ENCODE peak calls at places on chromosome 12, in ten cellular contexts. R is NCI-H2081; I is activated T-helper 9 cell treated with anti-CD3 and anti-CD28 coated beads, Interleukin-2, amount 50 U/mL, for 16 hours; E is KG1; X is SHP77; S is pancreas; W is activated CD4-positive, alpha-beta memory T cell treated with anti-CD3 and anti-CD28 coated beads, Interleukin-2, amount 10 ng/mL, durations not matched to agents 7 days and 5 days; D is activated T-cell treated with anti-CD3 and anti-CD28 coated beads for 24 hours; V is iPS-NIHi11; C is amygdala. O is an unnamed sample.

GRCh38 chr12:52627395-52628110 is 9.2 kb upstream of the KRT73 start:
- DNase-seq in R (no peak), W (peak; percentile 6), I (no peak), V (no peak), D (no peak), X (no peak), S (no peak), E (no peak), C (no peak), O (no peak)

GRCh38 chr12:55797068-55797467 is 20.5 kb downstream of the SARNP start:
- DNase-seq in X (peak; percentile 16), W (no peak), C (peak; percentile 44), V (peak; percentile 39), D (no peak), S (no peak), E (no peak), R (peak; percentile 36), I (no peak), O (peak; percentile 53)

GRCh38 chr12:54689984-54690383 is 41.8 kb upstream of the DCD start:
- DNase-seq in D (no peak), R (no peak), V (peak; percentile 54), E (no peak), C (no peak), W (no peak), S (no peak), X (no peak), I (no peak), O (peak; percentile 15)

GRCh38 chr12:226401-226800 is 12.4 kb upstream of the SLC6A12 start:
- DNase-seq in W (no peak), D (no peak), V (no peak), R (no peak), I (no peak), E (no peak), C (no peak), X (no peak), S (no peak), O (no peak)

GRCh38 chr12:109714141-109714912 is 702 bp downstream of the FAM222A start:
- DNase-seq in C (peak; percentile 33), I (peak; percentile 46), R (peak; percentile 54), W (peak; percentile 41), S (peak; percentile 85), X (peak; percentile 56), V (peak; percentile 77), D (peak; percentile 37), E (peak; percentile 27), O (peak; percentile 36)

GRCh38 chr12:130224613-130225012 is 62.3 kb downstream of the FZD10 start:
- DNase-seq in S (no peak), X (no peak), V (no peak), I (no peak), R (no peak), E (no peak), W (no peak), D (no peak), C (no peak), O (no peak)

GRCh38 chr12:80935076-80935475 is 2.7 kb downstream of the LIN7A start:
- DNase-seq in X (no peak), E (no peak), R (peak; percentile 55), I (no peak), V (no peak), C (no peak), W (no peak), S (no peak), D (no peak), O (no peak)

GRCh38 chr12:44976246-44976645 is 74.7 kb downstream of the DBX2 start:
- DNase-seq in S (no peak), E (no peak), V (no peak), W (no peak), R (no peak), I (no peak), X (no peak), D (no peak), C (no peak), O (no peak)

GRCh38 chr12:54060975-54061778 is 7.5 kb downstream of the HOXC4 start:
- DNase-seq in I (no peak), W (no peak), D (no peak), R (no peak), S (no peak), C (no peak), X (no peak), E (no peak), V (no peak), O (no peak)

GRCh38 chr12:90153827-90154226 is 445.2 kb upstream of the ATP2B1 start:
- DNase-seq in W (no peak), C (no peak), S (no peak), R (no peak), X (no peak), D (no peak), I (no peak), E (no peak), V (no peak), O (no peak)

GRCh38 chr12:45762185-45763110 is 32.9 kb downstream of the ARID2 start:
- DNase-seq in R (peak; percentile 45), E (no peak), W (no peak), D (no peak), S (no peak), C (peak; percentile 3), I (no peak), V (peak; percentile 25), X (no peak), O (peak; percentile 53)

GRCh38 chr12:21336656-21337055 is 1.9 kb upstream of the SLCO1A2 start:
- DNase-seq in W (no peak), V (no peak), R (no peak), S (no peak), I (no peak), C (peak; percentile 83), E (no peak), X (peak; percentile 1), D (no peak), O (no peak)

GRCh38 chr12:42130670-42131402 is 13.8 kb downstream of the GXYLT1 start:
- DNase-seq in E (no peak), D (no peak), C (no peak), R (no peak), V (no peak), X (no peak), S (no peak), I (no peak), W (no peak), O (no peak)

GRCh38 chr12:28216016-28216415 is 25.8 kb downstream of the CCDC91 start:
- DNase-seq in D (no peak), S (no peak), E (no peak), X (no peak), C (no peak), W (no peak), I (no peak), R (no peak), V (no peak), O (no peak)

GRCh38 chr12:100504820-100505219 is 31.2 kb downstream of the NR1H4 start:
- DNase-seq in E (no peak), I (no peak), C (no peak), V (no peak), X (no peak), W (no peak), D (no peak), R (no peak), S (no peak), O (no peak)

GRCh38 chr12:47276253-47277070 is 196.7 kb upstream of the AMIGO2 start:
- DNase-seq in S (no peak), X (no peak), R (peak; percentile 38), D (peak; percentile 37), W (peak; percentile 73), E (no peak), I (no peak), C (no peak), V (no peak), O (peak; percentile 70)

GRCh38 chr12:64895541-64895940 is 71.1 kb downstream of the TBC1D30 start:
- DNase-seq in D (no peak), X (no peak), E (no peak), W (no peak), I (no peak), V (no peak), S (no peak), C (no peak), R (no peak), O (no peak)

GRCh38 chr12:20128926-20129325 is 239.4 kb upstream of the PDE3A start:
- DNase-seq in D (no peak), I (no peak), S (no peak), C (no peak), R (no peak), X (no peak), E (no peak), W (no peak), V (no peak), O (no peak)

GRCh38 chr12:11731455-11731854 is 82.0 kb downstream of the ETV6 start:
- DNase-seq in S (no peak), C (no peak), X (no peak), I (no peak), R (no peak), V (no peak), D (no peak), E (no peak), W (no peak), O (no peak)

GRCh38 chr12:111436266-111436665 is 30.5 kb downstream of the SH2B3 start:
- DNase-seq in C (no peak), I (no peak), W (no peak), X (no peak), E (no peak), S (no peak), V (no peak), D (no peak), R (no peak), O (no peak)

GRCh38 chr12:11943919-11944318 is 126.8 kb upstream of the BCL2L14 start:
- DNase-seq in C (no peak), S (no peak), V (no peak), R (peak; percentile 70), I (no peak), W (no peak), E (no peak), D (no peak), X (peak; percentile 5), O (no peak)

GRCh38 chr12:29807125-29807524 is 23.4 kb upstream of the TMTC1 start:
- DNase-seq in R (no peak), S (no peak), D (no peak), X (no peak), C (no peak), E (no peak), I (no peak), V (no peak), W (no peak), O (no peak)

GRCh38 chr12:67650127-67650495 is 1.6 kb downstream of the DYRK2 start:
- DNase-seq in X (no peak), W (no peak), S (peak; percentile 61), C (peak; percentile 17), I (no peak), D (peak; percentile 6), E (no peak), R (peak; percentile 38), V (no peak), O (no peak)

GRCh38 chr12:50581226-50582184 is 76.7 kb downstream of the DIP2B start:
- DNase-seq in D (no peak), S (no peak), I (no peak), C (no peak), W (no peak), E (no peak), X (no peak), R (no peak), V (no peak), O (no peak)

GRCh38 chr12:53338916-53339315 is 2.8 kb upstream of the SP7 start:
- DNase-seq in I (no peak), E (no peak), V (no peak), X (no peak), S (no peak), R (no peak), D (no peak), W (no peak), C (no peak), O (no peak)

GRCh38 chr12:480831-481230 is 21.1 kb downstream of the B4GALNT3 start:
- DNase-seq in W (no peak), R (peak; percentile 13), S (no peak), E (no peak), I (no peak), C (no peak), V (no peak), X (no peak), D (no peak), O (no peak)

GRCh38 chr12:111349748-111350520 is 19.0 kb downstream of the PHETA1 start:
- DNase-seq in V (no peak), I (no peak), E (no peak), W (no peak), X (no peak), S (no peak), D (no peak), R (no peak), C (no peak), O (no peak)

GRCh38 chr12:113252494-113252893 is 31.2 kb downstream of the TPCN1 start:
- DNase-seq in W (no peak), R (no peak), V (no peak), X (no peak), E (no peak), C (no peak), S (peak; percentile 19), I (no peak), D (no peak), O (no peak)